ENCODE peak calls at places on chromosomes 2 and 18, in five cellular contexts. S is stimulated activated CD4-positive, alpha-beta T cell treated with anti-CD3 and anti-CD28 coated beads, TNF-alpha, amount 100 ng/mL, for 24 hours; V is left lung; W is caudate nucleus; R is skeletal muscle cell. Z is an unnamed sample.

GRCh38 chr2:164910091-164910899 is 45.0 kb downstream of the SLC38A11 start:
- DNase-seq in W (no peak), S (peak; percentile 0), V (no peak), R (peak; percentile 35), Z (no peak)

GRCh38 chr2:2575870-2576386 is 244.9 kb upstream of the MYT1L start:
- DNase-seq in R (no peak), W (no peak), S (no peak), V (no peak), Z (no peak)

GRCh38 chr2:122083256-122084048 is 328.0 kb downstream of the TSN start:
- DNase-seq in V (no peak), S (no peak), W (no peak), R (no peak), Z (no peak)

GRCh38 chr2:214695789-214696188 is 113.7 kb downstream of the BARD1 start:
- DNase-seq in V (no peak), R (no peak), W (no peak), S (no peak), Z (no peak)

GRCh38 chr2:143852748-143853147 is 667.2 kb downstream of the ZEB2 start:
- DNase-seq in V (no peak), S (no peak), R (no peak), W (no peak), Z (no peak)

GRCh38 chr2:27960237-27960912 is 69.8 kb downstream of the BABAM2 start:
- DNase-seq in S (no peak), V (no peak), W (no peak), R (peak; percentile 76), Z (no peak)

GRCh38 chr18:37565138-37565984 is at the start of gene CELF4:
- DNase-seq in V (peak; percentile 81), R (no peak), S (no peak), W (peak; percentile 22), Z (no peak)

GRCh38 chr18:3511980-3512379 is 62.0 kb downstream of the TGIF1 start:
- DNase-seq in V (no peak), W (no peak), S (no peak), R (peak; percentile 70), Z (no peak)

GRCh38 chr18:9419956-9420631 is 55.2 kb upstream of the RALBP1 start:
- DNase-seq in S (no peak), V (no peak), R (no peak), W (no peak), Z (no peak)

GRCh38 chr18:61893971-61894750 is 1.4 kb upstream of the RNF152 start:
- DNase-seq in R (peak; percentile 25), V (peak; percentile 90), W (peak; percentile 79), S (peak; percentile 65), Z (peak; percentile 62)

GRCh38 chr2:189506514-189506976 is 65.3 kb downstream of the WDR75 start:
- DNase-seq in S (peak; percentile 11), R (no peak), V (no peak), W (no peak), Z (no peak)

GRCh38 chr18:63177822-63178525 is 141.6 kb downstream of the BCL2 start:
- DNase-seq in V (no peak), S (no peak), R (peak; percentile 25), W (no peak), Z (no peak)

GRCh38 chr2:181393472-181393871 is 63.7 kb upstream of the ITGA4 start:
- DNase-seq in V (no peak), W (no peak), S (no peak), R (no peak), Z (no peak)

GRCh38 chr2:62527478-62528210 is 21.6 kb upstream of the TMEM17 start:
- DNase-seq in W (no peak), R (no peak), V (no peak), S (no peak), Z (no peak)

GRCh38 chr2:120793682-120794403 is 58.2 kb downstream of the GLI2 start:
- DNase-seq in S (no peak), W (no peak), R (no peak), V (no peak), Z (no peak)

GRCh38 chr18:45890606-45891005 is 65.1 kb downstream of the SIGLEC15 start:
- DNase-seq in V (no peak), W (no peak), S (no peak), R (no peak), Z (no peak)

GRCh38 chr18:77068890-77069312 is 63.7 kb downstream of the MBP start:
- DNase-seq in W (no peak), R (no peak), S (no peak), V (no peak), Z (no peak)

GRCh38 chr2:110931648-110932047 is 189.1 kb upstream of the BCL2L11 start:
- DNase-seq in W (no peak), S (no peak), R (no peak), V (no peak), Z (no peak)

GRCh38 chr2:170276926-170277571 is 99.1 kb downstream of the MYO3B start:
- DNase-seq in R (no peak), W (no peak), S (no peak), V (no peak), Z (no peak)

GRCh38 chr2:27833931-27834330 is 56.3 kb downstream of the RBKS start:
- DNase-seq in W (no peak), V (no peak), S (no peak), R (no peak), Z (no peak)

GRCh38 chr18:48308755-48309154 is 100.4 kb downstream of the ZBTB7C start:
- DNase-seq in W (no peak), S (no peak), R (no peak), V (no peak), Z (no peak)

GRCh38 chr2:190379249-190379964 is 28.7 kb upstream of the MFSD6 start:
- DNase-seq in V (no peak), R (peak; percentile 90), W (no peak), S (no peak), Z (no peak)

GRCh38 chr2:135963841-135964240 is 21.6 kb downstream of the DARS1 start:
- DNase-seq in V (peak; percentile 48), S (no peak), R (no peak), W (no peak), Z (no peak)

GRCh38 chr2:160752475-160753330 is 259.1 kb upstream of the RBMS1 start:
- DNase-seq in R (no peak), V (no peak), S (peak; percentile 13), W (no peak), Z (no peak)

Z was measured in hypothalamus.